ENCODE peak calls at places on chromosomes 16 and 17, in nine cellular contexts. One of them, this sample, is unnamed.

GRCh38 chr16:1057252-1057932 is 15.2 kb upstream of the SSTR5 start:
- DNase-seq in CD8-positive, alpha-beta T cell: peak
- DNase-seq in Peyer's patch: peak
- DNase-seq in RWPE2: no peak
- DNase-seq in thoracic aorta: no peak
- DNase-seq in foreskin keratinocyte: no peak
- DNase-seq in nephron progenitor cell: peak
- DNase-seq in lung: no peak
- DNase-seq in fibroblast of mammary gland: peak
- DNase-seq in this sample: peak

GRCh38 chr17:40251576-40251975 is 32.5 kb downstream of the WIPF2 start:
- DNase-seq in CD8-positive, alpha-beta T cell: no peak
- DNase-seq in Peyer's patch: no peak
- DNase-seq in RWPE2: no peak
- DNase-seq in thoracic aorta: no peak
- DNase-seq in foreskin keratinocyte: peak
- DNase-seq in nephron progenitor cell: no peak
- DNase-seq in lung: no peak
- DNase-seq in fibroblast of mammary gland: peak
- DNase-seq in this sample: no peak

GRCh38 chr16:66925322-66925840 is at the start of gene RRAD:
- DNase-seq in CD8-positive, alpha-beta T cell: no peak
- DNase-seq in Peyer's patch: no peak
- DNase-seq in RWPE2: no peak
- DNase-seq in thoracic aorta: peak
- DNase-seq in foreskin keratinocyte: no peak
- DNase-seq in nephron progenitor cell: no peak
- DNase-seq in lung: peak
- DNase-seq in fibroblast of mammary gland: no peak
- DNase-seq in this sample: peak

GRCh38 chr17:49952912-49953497 is 16.0 kb upstream of the DLX4 start:
- DNase-seq in CD8-positive, alpha-beta T cell: no peak
- DNase-seq in Peyer's patch: no peak
- DNase-seq in RWPE2: no peak
- DNase-seq in thoracic aorta: no peak
- DNase-seq in foreskin keratinocyte: no peak
- DNase-seq in nephron progenitor cell: no peak
- DNase-seq in lung: no peak
- DNase-seq in fibroblast of mammary gland: peak
- DNase-seq in this sample: no peak

GRCh38 chr17:64259922-64260321 is 3.1 kb downstream of the TEX2 start:
- DNase-seq in CD8-positive, alpha-beta T cell: no peak
- DNase-seq in Peyer's patch: no peak
- DNase-seq in RWPE2: no peak
- DNase-seq in thoracic aorta: no peak
- DNase-seq in foreskin keratinocyte: peak
- DNase-seq in nephron progenitor cell: no peak
- DNase-seq in lung: no peak
- DNase-seq in fibroblast of mammary gland: peak
- DNase-seq in this sample: no peak

GRCh38 chr16:31052131-31052530 is 18.8 kb downstream of the STX4 start:
- DNase-seq in CD8-positive, alpha-beta T cell: no peak
- DNase-seq in Peyer's patch: peak
- DNase-seq in RWPE2: peak
- DNase-seq in thoracic aorta: no peak
- DNase-seq in foreskin keratinocyte: peak
- DNase-seq in nephron progenitor cell: no peak
- DNase-seq in lung: peak
- DNase-seq in fibroblast of mammary gland: peak
- DNase-seq in this sample: no peak

GRCh38 chr16:35730251-35730650 is 2270.8 kb downstream of the TP53TG3F start:
- DNase-seq in CD8-positive, alpha-beta T cell: no peak
- DNase-seq in Peyer's patch: no peak
- DNase-seq in RWPE2: no peak
- DNase-seq in thoracic aorta: no peak
- DNase-seq in foreskin keratinocyte: no peak
- DNase-seq in nephron progenitor cell: no peak
- DNase-seq in lung: no peak
- DNase-seq in fibroblast of mammary gland: no peak
- DNase-seq in this sample: no peak

GRCh38 chr17:58121925-58122324 is 26.3 kb upstream of the OR4D1 start:
- DNase-seq in CD8-positive, alpha-beta T cell: peak
- DNase-seq in Peyer's patch: no peak
- DNase-seq in RWPE2: no peak
- DNase-seq in thoracic aorta: no peak
- DNase-seq in foreskin keratinocyte: peak
- DNase-seq in nephron progenitor cell: no peak
- DNase-seq in lung: no peak
- DNase-seq in fibroblast of mammary gland: peak
- DNase-seq in this sample: no peak

GRCh38 chr16:19115148-19116021 is 1.6 kb downstream of the ITPRIPL2 start:
- DNase-seq in CD8-positive, alpha-beta T cell: no peak
- DNase-seq in Peyer's patch: no peak
- DNase-seq in RWPE2: no peak
- DNase-seq in thoracic aorta: no peak
- DNase-seq in foreskin keratinocyte: no peak
- DNase-seq in nephron progenitor cell: no peak
- DNase-seq in lung: no peak
- DNase-seq in fibroblast of mammary gland: peak
- DNase-seq in this sample: no peak

GRCh38 chr17:46863383-46864121 is 12.2 kb downstream of the WNT9B start:
- DNase-seq in CD8-positive, alpha-beta T cell: no peak
- DNase-seq in Peyer's patch: no peak
- DNase-seq in RWPE2: no peak
- DNase-seq in thoracic aorta: no peak
- DNase-seq in foreskin keratinocyte: no peak
- DNase-seq in nephron progenitor cell: no peak
- DNase-seq in lung: no peak
- DNase-seq in fibroblast of mammary gland: no peak
- DNase-seq in this sample: no peak

GRCh38 chr17:49955157-49955556 is 13.8 kb upstream of the DLX4 start:
- DNase-seq in CD8-positive, alpha-beta T cell: no peak
- DNase-seq in Peyer's patch: no peak
- DNase-seq in RWPE2: no peak
- DNase-seq in thoracic aorta: no peak
- DNase-seq in foreskin keratinocyte: no peak
- DNase-seq in nephron progenitor cell: no peak
- DNase-seq in lung: no peak
- DNase-seq in fibroblast of mammary gland: no peak
- DNase-seq in this sample: no peak

GRCh38 chr17:37054894-37055293 is 106.1 kb downstream of the AATF start:
- DNase-seq in CD8-positive, alpha-beta T cell: no peak
- DNase-seq in Peyer's patch: no peak
- DNase-seq in RWPE2: no peak
- DNase-seq in thoracic aorta: no peak
- DNase-seq in foreskin keratinocyte: no peak
- DNase-seq in nephron progenitor cell: no peak
- DNase-seq in lung: no peak
- DNase-seq in fibroblast of mammary gland: no peak
- DNase-seq in this sample: no peak

GRCh38 chr17:51590071-51590470 is 329.7 kb downstream of the UTP18 start:
- DNase-seq in CD8-positive, alpha-beta T cell: no peak
- DNase-seq in Peyer's patch: no peak
- DNase-seq in RWPE2: no peak
- DNase-seq in thoracic aorta: no peak
- DNase-seq in foreskin keratinocyte: no peak
- DNase-seq in nephron progenitor cell: no peak
- DNase-seq in lung: no peak
- DNase-seq in fibroblast of mammary gland: no peak
- DNase-seq in this sample: no peak

DNA sequence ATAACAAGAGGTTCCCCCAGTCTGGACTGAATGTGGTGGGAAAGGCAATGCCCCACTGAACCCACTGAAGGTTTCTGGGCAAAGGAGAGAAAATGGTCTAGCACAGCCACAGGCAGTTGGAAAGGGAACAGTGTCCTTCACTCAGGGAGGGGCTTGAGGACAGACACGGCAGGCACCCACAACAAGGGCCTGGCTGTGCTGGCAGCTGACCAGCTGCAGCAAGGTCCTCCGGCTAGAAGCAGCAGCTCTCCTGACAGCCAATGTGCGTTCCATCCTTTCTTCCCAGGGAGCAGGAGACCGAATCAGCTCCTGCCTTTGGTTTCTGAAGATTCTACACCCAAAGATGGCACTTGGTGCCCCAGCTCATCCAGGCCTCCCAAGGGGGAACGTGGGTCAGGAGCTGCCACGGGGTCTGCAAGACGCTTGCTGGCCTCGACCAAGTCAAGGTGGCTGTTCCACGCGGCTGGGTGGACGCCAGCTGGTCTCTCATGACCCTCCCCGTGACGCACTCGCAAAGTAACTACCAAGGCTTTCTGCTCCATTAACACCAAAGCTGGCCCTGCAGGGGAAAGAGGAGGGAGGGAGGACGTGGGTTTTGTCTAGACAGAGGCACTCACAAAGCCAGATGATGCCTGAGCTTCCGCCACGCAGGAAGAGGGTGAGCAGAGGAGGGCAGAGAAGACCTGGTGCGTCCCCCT is 11.1 kb downstream of the ABR start:
- DNase-seq in CD8-positive, alpha-beta T cell: no peak
- DNase-seq in Peyer's patch: no peak
- DNase-seq in RWPE2: no peak
- DNase-seq in thoracic aorta: no peak
- DNase-seq in foreskin keratinocyte: no peak
- DNase-seq in nephron progenitor cell: peak
- DNase-seq in lung: no peak
- DNase-seq in fibroblast of mammary gland: no peak
- DNase-seq in this sample: no peak
- TF ChIP-seq CTCF in CD8-positive, alpha-beta T cell: no peak
- TF ChIP-seq CTCF in Peyer's patch: no peak
- TF ChIP-seq CTCF in RWPE2: no peak
- TF ChIP-seq CTCF in thoracic aorta: no peak
- TF ChIP-seq CTCF in foreskin keratinocyte: no peak
- TF ChIP-seq CTCF in nephron progenitor cell: no peak
- TF ChIP-seq CTCF in lung: no peak
- TF ChIP-seq CTCF in fibroblast of mammary gland: no peak
- TF ChIP-seq CTCF in this sample: no peak

DNA sequence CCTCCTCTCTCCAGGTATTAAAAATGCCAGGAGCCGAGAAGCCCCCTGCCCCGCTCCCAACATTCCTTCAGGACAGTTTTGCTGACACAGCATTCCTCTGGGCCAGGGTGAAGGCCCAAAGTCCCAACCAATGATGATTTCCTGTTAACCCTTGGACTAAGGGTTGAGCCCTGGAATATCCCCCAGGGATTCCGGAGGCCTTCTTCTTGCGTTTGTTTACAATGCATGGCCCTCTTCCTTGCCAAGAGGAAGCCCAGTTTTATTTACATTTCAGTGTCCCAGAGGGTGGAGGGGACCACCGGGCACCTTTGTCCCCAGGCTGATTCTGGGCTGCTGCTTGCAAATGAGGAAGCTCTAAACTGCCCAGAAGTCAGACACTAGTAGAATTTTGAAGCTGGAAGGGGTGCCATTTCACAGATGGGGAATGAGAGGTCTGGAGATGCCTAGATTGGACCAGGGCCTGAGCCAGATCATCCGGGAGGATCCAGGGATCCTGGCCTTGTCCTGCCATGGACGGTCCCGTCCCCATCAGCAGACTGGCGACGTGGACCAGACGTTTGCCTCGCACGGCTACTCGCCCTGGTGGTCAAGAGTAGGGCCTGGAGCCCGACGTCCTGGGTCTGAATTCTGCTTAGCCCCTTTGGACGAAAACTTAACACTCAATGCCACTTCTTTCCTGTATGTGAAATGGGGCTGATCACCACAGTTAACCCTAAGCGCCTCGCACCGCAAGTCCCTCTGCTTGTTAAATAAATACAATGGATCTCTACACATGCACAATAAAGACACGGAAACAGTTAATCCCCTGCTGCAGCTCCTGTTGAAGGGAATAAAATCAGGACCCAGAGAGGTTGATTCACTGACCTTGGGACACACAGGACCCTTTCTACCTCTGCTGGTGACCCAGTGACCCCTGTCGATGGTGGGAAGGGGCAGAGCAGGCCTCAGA is 55.6 kb upstream of the CIBAR2 start:
- DNase-seq in CD8-positive, alpha-beta T cell: no peak
- DNase-seq in Peyer's patch: no peak
- DNase-seq in RWPE2: no peak
- DNase-seq in thoracic aorta: no peak
- DNase-seq in foreskin keratinocyte: no peak
- DNase-seq in nephron progenitor cell: no peak
- DNase-seq in lung: no peak
- DNase-seq in fibroblast of mammary gland: no peak
- DNase-seq in this sample: no peak
- TF ChIP-seq CTCF in CD8-positive, alpha-beta T cell: no peak
- TF ChIP-seq CTCF in Peyer's patch: no peak
- TF ChIP-seq CTCF in RWPE2: no peak
- TF ChIP-seq CTCF in thoracic aorta: no peak
- TF ChIP-seq CTCF in foreskin keratinocyte: no peak
- TF ChIP-seq CTCF in nephron progenitor cell: no peak
- TF ChIP-seq CTCF in lung: no peak
- TF ChIP-seq CTCF in fibroblast of mammary gland: no peak
- TF ChIP-seq CTCF in this sample: no peak

GRCh38 chr17:81553018-81553615 is 964 bp upstream of the FAAP100 start:
- DNase-seq in CD8-positive, alpha-beta T cell: peak
- DNase-seq in Peyer's patch: peak
- DNase-seq in RWPE2: peak
- DNase-seq in thoracic aorta: peak
- DNase-seq in foreskin keratinocyte: peak
- DNase-seq in nephron progenitor cell: peak
- DNase-seq in lung: peak
- DNase-seq in fibroblast of mammary gland: peak
- DNase-seq in this sample: peak
- TF ChIP-seq CTCF in CD8-positive, alpha-beta T cell: no peak
- TF ChIP-seq CTCF in Peyer's patch: peak
- TF ChIP-seq CTCF in RWPE2: no peak
- TF ChIP-seq CTCF in thoracic aorta: no peak
- TF ChIP-seq CTCF in foreskin keratinocyte: peak
- TF ChIP-seq CTCF in nephron progenitor cell: no peak
- TF ChIP-seq CTCF in lung: no peak
- TF ChIP-seq CTCF in fibroblast of mammary gland: no peak
- TF ChIP-seq CTCF in this sample: peak

GRCh38 chr17:42010898-42011516 is 6.2 kb downstream of the DNAJC7 start:
- DNase-seq in CD8-positive, alpha-beta T cell: no peak
- DNase-seq in Peyer's patch: no peak
- DNase-seq in RWPE2: no peak
- DNase-seq in thoracic aorta: no peak
- DNase-seq in foreskin keratinocyte: peak
- DNase-seq in nephron progenitor cell: no peak
- DNase-seq in lung: no peak
- DNase-seq in fibroblast of mammary gland: peak
- DNase-seq in this sample: peak

GRCh38 chr17:42005128-42005527 is 12.1 kb downstream of the DNAJC7 start:
- DNase-seq in CD8-positive, alpha-beta T cell: no peak
- DNase-seq in Peyer's patch: no peak
- DNase-seq in RWPE2: no peak
- DNase-seq in thoracic aorta: no peak
- DNase-seq in foreskin keratinocyte: no peak
- DNase-seq in nephron progenitor cell: no peak
- DNase-seq in lung: no peak
- DNase-seq in fibroblast of mammary gland: no peak
- DNase-seq in this sample: no peak

DNA sequence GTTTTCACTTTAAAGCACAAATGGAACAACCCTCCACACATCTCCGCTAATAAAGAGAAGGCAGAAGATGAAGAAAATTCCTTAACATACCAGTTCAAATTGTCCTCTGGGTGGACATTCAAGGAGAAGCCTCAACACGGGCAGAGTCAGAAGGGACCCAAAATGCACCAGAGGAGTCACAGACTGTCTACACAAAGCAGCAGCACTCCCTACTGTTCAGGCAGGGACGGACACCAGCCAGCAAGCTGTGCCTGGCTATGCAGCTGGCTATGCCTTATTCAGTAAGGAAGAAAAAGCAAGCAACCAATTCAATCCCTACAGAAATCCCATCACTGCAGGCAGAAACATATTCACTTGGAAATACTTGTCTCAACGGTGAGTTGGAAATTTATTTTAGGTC is 8.1 kb downstream of the DNAJC7 start:
- DNase-seq in CD8-positive, alpha-beta T cell: no peak
- DNase-seq in Peyer's patch: no peak
- DNase-seq in RWPE2: no peak
- DNase-seq in thoracic aorta: no peak
- DNase-seq in foreskin keratinocyte: no peak
- DNase-seq in nephron progenitor cell: no peak
- DNase-seq in lung: no peak
- DNase-seq in fibroblast of mammary gland: no peak
- DNase-seq in this sample: no peak
- TF ChIP-seq CTCF in CD8-positive, alpha-beta T cell: no peak
- TF ChIP-seq CTCF in Peyer's patch: no peak
- TF ChIP-seq CTCF in RWPE2: no peak
- TF ChIP-seq CTCF in thoracic aorta: no peak
- TF ChIP-seq CTCF in foreskin keratinocyte: peak
- TF ChIP-seq CTCF in nephron progenitor cell: no peak
- TF ChIP-seq CTCF in lung: no peak
- TF ChIP-seq CTCF in fibroblast of mammary gland: peak
- TF ChIP-seq CTCF in this sample: no peak

This sample was measured in GM13977.